ENCODE peak calls at places on chromosomes 6 and 20, in seven cellular contexts. Q is uterus, O is HCT116, I is sigmoid colon, F is right lobe of liver, V is NB4, D is heart left ventricle. T is an unnamed sample.

GRCh38 chr20:48717095-48717958 is 110.5 kb downstream of the PREX1 start:
- DNase-seq in Q (no peak), D (no peak), I (no peak), O (no peak), F (no peak), V (no peak), T (no peak)

GRCh38 chr6:36114798-36115408 is 15.4 kb upstream of the MAPK13 start:
- DNase-seq in F (no peak), D (no peak), V (peak), I (no peak), O (no peak), Q (no peak), T (no peak)

GRCh38 chr6:34227656-34228421 is 8.8 kb upstream of the HMGA1 start:
- DNase-seq in O (no peak), V (peak), F (no peak), Q (no peak), I (no peak), D (no peak), T (no peak)

GRCh38 chr6:137867685-137868509 is 838 bp downstream of the TNFAIP3 start:
- DNase-seq in O (no peak), I (peak), V (peak), Q (peak), F (peak), D (peak), T (peak)

GRCh38 chr6:44671333-44671732 is 283.8 kb downstream of the CDC5L start:
- DNase-seq in Q (no peak), I (no peak), V (no peak), D (no peak), F (no peak), O (no peak), T (no peak)

GRCh38 chr6:46876126-46876525 is 45.6 kb downstream of the ADGRF5 start:
- DNase-seq in F (no peak), Q (peak), D (peak), I (no peak), O (peak), V (no peak), T (no peak)

GRCh38 chr6:145631374-145631773 is 103.9 kb downstream of the EPM2A start:
- DNase-seq in Q (no peak), D (no peak), F (no peak), I (no peak), O (no peak), V (no peak), T (no peak)

GRCh38 chr6:39824030-39824926 is 32.1 kb downstream of the DAAM2 start:
- DNase-seq in Q (no peak), O (no peak), F (no peak), I (no peak), V (no peak), D (no peak), T (peak)

GRCh38 chr20:57393321-57394086 is 2.3 kb downstream of the RBM38 start:
- DNase-seq in O (no peak), V (no peak), I (peak), D (peak), F (peak), Q (peak), T (no peak)

GRCh38 chr20:19691125-19691524 is 66.9 kb upstream of the RIN2 start:
- DNase-seq in O (no peak), I (no peak), V (no peak), F (no peak), D (peak), Q (no peak), T (no peak)

GRCh38 chr6:105991561-105992314 is 94.4 kb upstream of the PRDM1 start:
- DNase-seq in D (no peak), Q (peak), I (peak), V (no peak), F (peak), O (no peak), T (peak)

GRCh38 chr6:112910256-112910655 is 563.1 kb downstream of the RFPL4B start:
- DNase-seq in F (no peak), V (no peak), Q (no peak), I (no peak), D (no peak), O (no peak), T (no peak)

GRCh38 chr6:17505767-17506280 is 94.3 kb upstream of the FAM8A1 start:
- DNase-seq in I (no peak), D (no peak), Q (no peak), V (no peak), F (no peak), O (no peak), T (no peak)

GRCh38 chr6:129645371-129646139 is 64.4 kb downstream of the ARHGAP18 start:
- DNase-seq in V (no peak), I (no peak), Q (no peak), F (no peak), O (peak), D (no peak), T (no peak)

GRCh38 chr6:143215363-143215762 is 154.7 kb downstream of the AIG1 start:
- DNase-seq in V (peak), Q (no peak), O (no peak), I (no peak), D (no peak), F (no peak), T (no peak)

GRCh38 chr6:23454090-23454998 is 671.7 kb upstream of the NRSN1 start:
- DNase-seq in I (no peak), V (no peak), O (no peak), Q (no peak), D (no peak), F (no peak), T (no peak)

DNA sequence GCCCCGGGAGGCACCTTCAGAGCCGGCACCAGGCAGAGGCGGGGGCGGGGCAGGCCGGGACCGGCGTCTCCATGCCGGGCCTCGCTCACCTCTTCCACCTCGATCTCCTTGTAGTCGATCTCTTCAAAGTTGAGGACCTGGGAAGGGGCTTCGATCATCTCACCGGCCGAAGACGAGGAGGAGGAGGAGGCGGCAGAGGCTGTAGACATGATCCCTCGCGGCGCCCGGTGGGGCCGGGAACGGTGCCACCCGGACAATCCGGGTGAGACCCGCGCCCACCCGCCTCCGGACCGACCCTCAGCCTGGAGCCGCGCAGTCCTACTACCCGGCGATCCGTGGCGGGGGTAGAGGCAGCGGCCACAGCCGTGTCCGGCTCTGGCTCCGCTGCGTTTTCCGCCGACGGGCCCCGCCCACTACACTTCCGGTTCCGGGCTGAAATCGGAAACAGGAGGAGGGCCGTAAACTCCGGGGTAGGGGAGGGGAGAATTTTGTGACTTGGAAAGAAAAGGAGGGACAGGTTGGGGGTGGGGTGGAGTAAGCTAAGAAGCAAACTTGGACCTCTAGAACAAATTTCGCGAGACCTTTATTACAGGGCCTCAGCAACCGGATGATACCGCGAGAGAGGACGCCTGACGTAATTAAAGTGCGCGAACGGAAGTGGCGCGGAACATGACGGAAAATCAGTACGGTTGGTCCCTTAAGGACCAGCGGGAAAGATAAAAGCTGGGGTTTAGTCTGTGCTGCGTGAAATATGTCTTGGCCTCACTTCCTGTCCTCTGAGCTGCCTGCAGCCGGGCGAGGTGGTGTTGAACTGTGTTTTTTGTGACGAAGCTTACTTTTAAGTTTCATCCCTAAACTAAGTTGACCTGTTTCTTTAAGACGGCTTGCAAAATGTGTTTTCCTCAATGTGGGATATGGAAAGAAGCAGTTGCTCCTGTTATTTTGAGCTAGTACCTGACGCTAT is at the start of gene MAP3K7:
- DNase-seq in F (peak), V (peak), D (peak), O (peak), I (peak), Q (peak), T (peak)
- TF ChIP-seq POLR2A in F (peak), V (peak), D (no peak), O (peak), I (peak), Q (peak), T (no peak)

GRCh38 chr20:327946-328563 is 2.7 kb downstream of the SOX12 start:
- DNase-seq in Q (no peak), I (no peak), V (peak), F (no peak), D (no peak), O (no peak), T (no peak)

GRCh38 chr20:327041-327945 is 1.9 kb downstream of the SOX12 start:
- DNase-seq in I (peak), Q (peak), F (peak), D (peak), O (peak), V (peak), T (peak)

GRCh38 chr20:325889-326644 is 715 bp downstream of the SOX12 start:
- DNase-seq in O (no peak), V (peak), F (peak), D (peak), I (peak), Q (peak), T (peak)

GRCh38 chr20:325043-325888 is at the start of gene SOX12:
- DNase-seq in V (peak), I (peak), F (peak), D (peak), O (peak), Q (peak), T (peak)

DNA sequence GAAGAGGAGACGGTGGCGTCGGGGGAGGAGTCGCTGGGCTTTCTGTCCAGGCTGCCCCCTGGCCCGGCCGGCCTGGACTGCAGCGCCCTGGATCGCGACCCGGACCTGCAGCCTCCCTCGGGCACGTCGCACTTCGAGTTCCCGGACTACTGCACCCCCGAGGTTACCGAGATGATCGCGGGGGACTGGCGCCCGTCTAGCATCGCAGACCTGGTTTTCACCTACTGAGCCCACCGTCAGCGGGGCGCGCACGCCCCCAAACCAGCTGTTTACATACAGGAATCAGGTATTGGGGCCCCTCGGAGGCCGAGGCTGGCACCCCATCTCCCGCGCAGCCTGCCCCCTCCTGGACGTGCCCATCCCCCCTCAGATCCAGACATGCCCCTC is 1.3 kb downstream of the SOX12 start:
- DNase-seq in F (peak), D (peak), V (peak), O (no peak), Q (no peak), I (peak), T (no peak)
- TF ChIP-seq POLR2A in F (no peak), D (no peak), V (no peak), O (no peak), Q (no peak), I (no peak), T (no peak)

GRCh38 chr6:83257791-83258190 is 64.6 kb downstream of the RWDD2A start:
- DNase-seq in Q (no peak), O (no peak), V (no peak), I (no peak), F (no peak), D (no peak), T (no peak)
- TF ChIP-seq POLR2A in Q (no peak), O (no peak), V (no peak), I (no peak), F (no peak), D (no peak), T (no peak)

DNA sequence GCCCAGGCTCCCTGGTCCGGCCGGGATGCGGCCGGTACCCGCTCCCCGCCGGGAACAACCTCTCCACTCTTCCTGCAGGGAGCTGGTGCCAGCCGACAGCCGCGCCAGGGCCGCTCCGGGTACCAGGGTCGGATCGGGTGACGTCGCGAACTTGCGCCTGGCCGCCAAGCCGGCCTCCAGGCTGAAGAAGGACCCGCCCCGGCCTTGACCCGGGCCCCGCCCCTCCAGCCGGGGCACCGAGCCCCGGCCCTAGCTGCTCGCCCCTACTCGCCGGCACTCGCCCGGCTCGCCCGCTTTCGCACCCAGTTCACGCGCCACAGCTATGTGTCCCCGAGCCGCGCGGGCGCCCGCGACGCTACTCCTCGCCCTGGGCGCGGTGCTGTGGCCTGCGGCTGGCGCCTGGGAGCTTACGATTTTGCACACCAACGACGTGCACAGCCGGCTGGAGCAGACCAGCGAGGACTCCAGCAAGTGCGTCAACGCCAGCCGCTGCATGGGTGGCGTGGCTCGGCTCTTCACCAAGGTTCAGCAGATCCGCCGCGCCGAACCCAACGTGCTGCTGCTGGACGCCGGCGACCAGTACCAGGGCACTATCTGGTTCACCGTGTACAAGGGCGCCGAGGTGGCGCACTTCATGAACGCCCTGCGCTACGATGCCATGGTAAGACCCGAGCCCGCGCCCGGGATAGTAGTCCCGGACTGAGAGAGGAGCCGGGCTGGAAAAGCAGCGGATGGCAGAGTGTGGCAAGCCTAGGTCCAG is at the start of gene NT5E:
- DNase-seq in D (peak), Q (peak), V (no peak), I (peak), F (peak), O (no peak), T (peak)
- TF ChIP-seq POLR2A in D (no peak), Q (peak), V (no peak), I (peak), F (peak), O (no peak), T (no peak)

T was measured in testis.